ENCODE peak calls at places on chromosome 14, in five cellular contexts. M is H9, R is IMR-90, W is mesendoderm, O is H1. T is an unnamed sample. For H3K4me1, the result is how much of the 10 kb centered on the place peaks cover.

GRCh38 chr14:100286484-100287191 is 19.6 kb downstream of the SLC25A29 start:
- DNase-seq in R (no peak), W (no peak), O (no peak), M (peak), T (no peak)

GRCh38 chr14:89144642-89145041 is 272.4 kb downstream of the FOXN3 start:
- DNase-seq in O (no peak), M (no peak), R (no peak), W (no peak), T (no peak)

GRCh38 chr14:64611358-64612020 is 61.7 kb downstream of the PPP1R36 start:
- DNase-seq in O (no peak), R (peak), M (no peak), W (no peak), T (no peak)

GRCh38 chr14:58280954-58281787 is 17.2 kb upstream of the ARID4A start:
- DNase-seq in W (no peak), O (no peak), R (peak), M (no peak), T (no peak)

GRCh38 chr14:42921876-42922275 is 1315.2 kb downstream of the LRFN5 start:
- DNase-seq in R (no peak), O (no peak), M (no peak), W (no peak), T (no peak)

GRCh38 chr14:91315844-91316267 is 71.4 kb upstream of the GPR68 start:
- DNase-seq in R (no peak), W (peak), O (no peak), M (no peak), T (no peak)

GRCh38 chr14:90419200-90419599 is 22.4 kb downstream of the CALM1 start:
- DNase-seq in M (no peak), W (no peak), R (peak), O (no peak), T (no peak)

GRCh38 chr14:31154956-31155355 is 52.6 kb downstream of the HECTD1 start:
- DNase-seq in M (no peak), R (no peak), O (no peak), W (no peak), T (no peak)

GRCh38 chr14:24032727-24033418 is 18.9 kb upstream of the CARMIL3 start:
- DNase-seq in R (peak), M (no peak), W (no peak), O (no peak), T (no peak)

GRCh38 chr14:31164115-31164514 is 43.5 kb downstream of the HECTD1 start:
- DNase-seq in W (no peak), O (no peak), R (no peak), M (no peak), T (no peak)

GRCh38 chr14:69152181-69152943 is 557 bp downstream of the DCAF5 start:
- DNase-seq in O (no peak), M (peak), W (peak), R (no peak), T (peak)

GRCh38 chr14:94110552-94111181 is at the start of gene IFI27:
- DNase-seq in M (peak), O (no peak), R (peak), W (no peak), T (no peak)

GRCh38 chr14:75088566-75089373 is 19.3 kb downstream of the ZC2HC1C start:
- DNase-seq in O (no peak), R (peak), M (peak), W (peak), T (peak)

GRCh38 chr14:105021656-105022275 is 883 bp upstream of the CDCA4 start:
- DNase-seq in M (peak), R (peak), O (no peak), W (peak), T (no peak)

GRCh38 chr14:23068792-23069412 is 11.6 kb upstream of the CDH24 start:
- DNase-seq in O (peak), W (peak), M (peak), R (peak), T (peak)

GRCh38 chr14:106665814-106666213 is 1139.4 kb downstream of the TMEM121 start:
- DNase-seq in R (no peak), O (no peak), M (no peak), W (no peak), T (no peak)

GRCh38 chr14:55373784-55374725 is 37.6 kb downstream of the ATG14 start:
- DNase-seq in M (no peak), W (peak), O (no peak), R (peak), T (no peak)

GRCh38 chr14:101815994-101816393 is 54.5 kb downstream of the PPP2R5C start:
- DNase-seq in M (no peak), O (no peak), R (no peak), W (no peak), T (no peak)

GRCh38 chr14:101817511-101818001 is 56.0 kb downstream of the PPP2R5C start:
- DNase-seq in W (no peak), M (no peak), O (no peak), R (no peak), T (no peak)

GRCh38 chr14:101820283-101820798 is 58.8 kb downstream of the PPP2R5C start:
- DNase-seq in R (no peak), M (no peak), W (no peak), O (no peak), T (no peak)

GRCh38 chr14:101821528-101821927 is 60.0 kb downstream of the PPP2R5C start:
- DNase-seq in R (no peak), M (no peak), O (no peak), W (no peak), T (no peak)

GRCh38 chr14:101819251-101819990 is 57.9 kb downstream of the PPP2R5C start:
- DNase-seq in M (no peak), W (no peak), O (no peak), R (no peak), T (no peak)
- H3K4me2 ChIP-seq in M (no peak), W (no peak), O (no peak), R (no peak), T (no peak)

DNA sequence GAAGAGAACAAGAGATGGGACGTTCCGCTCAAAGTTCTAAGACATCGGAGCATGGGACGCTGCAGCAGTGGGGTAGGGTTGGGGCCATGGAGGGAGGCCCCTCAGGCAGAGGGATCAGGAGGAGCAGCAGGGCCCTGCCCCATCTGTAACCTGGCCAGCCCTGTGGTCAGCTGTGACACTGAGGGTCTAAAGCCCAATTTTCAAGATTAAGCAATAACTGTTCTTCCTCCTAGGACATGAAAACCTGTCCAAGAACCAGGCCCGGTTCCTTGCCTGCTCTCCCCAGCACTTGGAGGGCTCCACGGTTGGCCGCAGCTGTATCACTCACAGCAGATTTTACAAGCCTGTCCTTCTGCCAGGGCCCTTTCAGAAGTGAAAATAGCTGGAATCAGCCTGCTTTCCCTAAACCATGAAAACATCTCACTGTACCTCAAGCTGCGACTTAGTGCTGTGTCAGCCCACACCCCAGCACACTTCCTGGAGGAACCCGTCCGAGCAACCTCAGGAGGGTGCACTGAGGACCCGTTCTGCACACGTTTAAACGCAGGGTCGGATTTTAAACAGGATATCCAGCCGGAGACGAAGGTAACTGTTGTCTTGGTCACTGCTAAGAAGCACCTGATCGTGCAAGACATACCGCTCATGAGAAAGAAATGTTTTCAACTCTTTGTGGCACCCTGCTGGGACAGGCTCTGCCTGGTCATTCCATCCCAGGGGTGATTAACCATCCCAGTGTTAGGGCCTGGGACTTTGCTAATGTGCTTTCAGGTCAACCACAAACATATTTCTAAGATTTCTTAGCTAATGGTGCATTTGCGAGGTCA is 201.9 kb upstream of the DIO3 start:
- DNase-seq in M (no peak), O (no peak), W (peak), R (no peak), T (no peak)
- H3K4me1 ChIP-seq in M (under half), O (under half), W (under half), R (under half), T (under half)

DNA sequence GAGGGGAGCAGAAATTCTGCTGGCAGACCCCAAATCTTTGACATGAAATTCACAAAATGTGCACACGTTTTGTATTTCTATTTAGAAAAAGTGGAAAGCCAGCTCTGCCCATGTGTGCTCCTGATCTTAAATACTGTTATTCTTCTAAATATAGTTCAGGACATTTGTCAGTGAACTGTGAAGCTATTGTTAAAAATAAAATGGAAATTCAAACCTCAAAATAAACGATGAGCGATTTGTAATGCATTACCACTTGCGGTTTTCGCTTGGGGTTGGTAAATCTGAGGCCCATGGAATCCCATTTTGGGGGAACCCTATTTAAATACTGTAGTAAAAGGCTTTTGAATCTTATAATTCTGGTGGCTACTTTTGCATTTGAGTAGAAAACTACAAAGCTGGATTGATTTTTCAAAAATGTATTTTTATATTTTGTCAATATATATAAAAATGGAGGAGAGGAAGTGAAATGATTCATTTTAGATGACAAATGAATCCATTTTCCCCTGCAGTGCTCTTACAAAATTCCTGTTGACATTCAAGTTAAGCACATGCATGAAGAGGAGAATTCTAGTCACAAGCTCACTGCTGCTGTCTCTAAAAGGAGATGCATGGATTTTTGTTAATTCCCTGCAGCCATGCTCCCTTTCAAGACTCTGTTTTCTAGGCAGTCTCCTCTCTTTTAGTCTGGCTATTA is 47.1 kb downstream of the FLRT2 start:
- DNase-seq in W (no peak), M (no peak), O (no peak), R (peak), T (no peak)
- H2BK120ac ChIP-seq in W (no peak), M (no peak), O (no peak), R (peak), T (no peak)

DNA sequence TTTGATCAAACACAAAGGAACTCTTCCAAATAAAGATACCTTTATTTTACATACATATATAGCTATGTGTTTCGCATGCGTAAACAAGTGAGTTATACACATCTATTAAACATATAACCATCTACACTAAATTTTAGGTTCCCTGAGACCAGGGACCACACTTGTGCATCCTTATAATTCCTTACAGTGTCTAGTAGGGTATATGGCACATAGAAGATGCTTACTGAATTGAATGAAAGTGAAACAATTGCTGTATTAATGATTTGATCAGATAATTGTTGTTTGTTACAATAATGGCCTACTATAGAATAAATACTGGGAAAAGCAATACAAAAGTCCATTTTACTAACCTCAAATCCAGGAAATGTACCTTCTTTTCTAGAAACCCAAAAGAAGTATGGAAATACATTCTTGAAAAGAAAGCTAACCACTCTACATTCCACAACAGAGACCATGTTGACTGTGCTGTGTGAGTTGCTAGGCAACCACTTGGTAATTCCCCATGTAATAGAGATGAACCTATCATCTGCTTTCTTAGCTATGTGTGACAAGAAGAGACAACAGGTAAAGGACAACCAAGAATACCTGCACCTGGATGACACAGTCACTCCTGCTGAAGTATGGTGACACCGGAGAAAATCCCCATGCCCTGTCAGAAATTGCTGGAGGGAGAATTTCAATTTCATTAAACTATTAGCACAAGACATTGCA is 11.9 kb upstream of the CIPC start:
- DNase-seq in M (peak), R (peak), W (peak), O (no peak), T (peak)
- H3K4me2 ChIP-seq in M (no peak), R (no peak), W (no peak), O (peak), T (no peak)

DNA sequence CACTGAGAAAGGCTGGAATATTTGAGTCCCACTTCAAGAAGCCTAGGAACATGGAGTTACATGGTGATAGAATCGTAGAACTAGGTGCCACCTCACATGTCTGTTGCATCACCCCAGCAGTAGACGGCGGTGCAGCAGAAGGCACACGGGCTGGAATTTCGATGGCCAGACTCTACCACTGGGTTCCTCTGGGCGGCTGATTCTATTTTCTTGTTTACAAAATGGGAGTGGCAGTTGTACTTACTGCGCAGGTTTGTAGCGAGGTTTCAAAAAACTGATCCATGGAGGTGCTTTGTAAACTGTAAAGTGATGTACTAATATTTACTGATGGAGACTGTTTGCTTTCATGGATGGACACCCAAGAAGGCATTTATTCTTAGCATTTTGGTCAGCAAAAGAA is 45.7 kb downstream of the WDR20 start:
- DNase-seq in M (no peak), O (no peak), W (no peak), R (no peak), T (no peak)
- H3K4me1 ChIP-seq in M (under half), O (under half), W (under half), R (under half), T (under half)

GRCh38 chr14:49995162-49995561 is 102.3 kb downstream of the ARF6 start:
- DNase-seq in W (no peak), O (no peak), M (no peak), R (peak), T (no peak)

GRCh38 chr14:49992036-49992435 is 99.2 kb downstream of the ARF6 start:
- DNase-seq in R (no peak), M (no peak), O (no peak), W (no peak), T (no peak)

GRCh38 chr14:49992901-49993335 is 100.0 kb downstream of the ARF6 start:
- DNase-seq in M (no peak), O (no peak), W (no peak), R (peak), T (no peak)

GRCh38 chr14:49992448-49992847 is 99.6 kb downstream of the ARF6 start:
- DNase-seq in R (no peak), M (no peak), W (no peak), O (no peak), T (no peak)

GRCh38 chr14:49993565-49993964 is 100.7 kb downstream of the ARF6 start:
- DNase-seq in R (no peak), M (no peak), W (no peak), O (no peak), T (no peak)
- H2BK120ac ChIP-seq in R (peak), M (no peak), W (no peak), O (no peak), T (no peak)

GRCh38 chr14:37599527-37600368 is 4.3 kb downstream of the TTC6 start:
- DNase-seq in M (peak), O (no peak), W (peak), R (no peak), T (no peak)

GRCh38 chr14:37597538-37598084 is 2.2 kb downstream of the TTC6 start:
- DNase-seq in W (peak), O (no peak), M (peak), R (no peak), T (no peak)

GRCh38 chr14:37600880-37601741 is 5.7 kb downstream of the TTC6 start:
- DNase-seq in O (no peak), M (no peak), W (no peak), R (no peak), T (no peak)

GRCh38 chr14:37598085-37598972 is 2.9 kb downstream of the TTC6 start:
- DNase-seq in R (no peak), O (no peak), M (peak), W (no peak), T (no peak)

GRCh38 chr14:37598973-37599526 is 3.6 kb downstream of the TTC6 start:
- DNase-seq in R (no peak), O (no peak), M (no peak), W (no peak), T (no peak)
- H3K4me2 ChIP-seq in R (no peak), O (peak), M (peak), W (peak), T (peak)

GRCh38 chr14:98382662-98383061 is 889.3 kb downstream of the BCL11B start:
- DNase-seq in M (no peak), O (no peak), R (no peak), W (no peak), T (no peak)
- H3K4me1 ChIP-seq in M (under half), O (under half), R (under half), W (under half), T (under half)

GRCh38 chr14:95267306-95267705 is 52.4 kb downstream of the CLMN start:
- DNase-seq in W (no peak), M (no peak), R (no peak), O (no peak), T (no peak)
- H2BK120ac ChIP-seq in W (no peak), M (no peak), R (no peak), O (no peak), T (no peak)